ENCODE peak calls at places on chromosomes 3 and 15, in five cellular contexts. U is cardiac muscle cell, W is GM23248, B is posterior vena cava, K is LHCN-M2. C is an unnamed sample.

GRCh38 chr15:31501074-31501473 is 174.4 kb downstream of the KLF13 start:
- DNase-seq in U (no peak), W (no peak), B (no peak), K (no peak), C (no peak)

GRCh38 chr3:187958432-187959003 is 195.4 kb upstream of the LPP start:
- DNase-seq in U (no peak), W (no peak), B (no peak), K (no peak), C (no peak)

GRCh38 chr3:177905173-177905894 is 630.9 kb upstream of the KCNMB2 start:
- DNase-seq in U (peak; percentile 93), W (peak; percentile 76), B (no peak), K (peak; percentile 93), C (no peak)

GRCh38 chr15:71575474-71576045 is 234.8 kb upstream of the NR2E3 start:
- DNase-seq in U (peak; percentile 32), W (peak; percentile 47), B (no peak), K (peak; percentile 19), C (no peak)

GRCh38 chr15:79919090-79919748 is 22.4 kb upstream of the MTHFS start:
- DNase-seq in U (no peak), W (no peak), B (no peak), K (no peak), C (no peak)

GRCh38 chr3:134985841-134986520 is 190.9 kb downstream of the EPHB1 start:
- DNase-seq in U (no peak), W (peak; percentile 48), B (no peak), K (no peak), C (no peak)

GRCh38 chr3:104214937-104215336 is 1151.8 kb upstream of the ALCAM start:
- DNase-seq in U (no peak), W (no peak), B (no peak), K (no peak), C (no peak)

GRCh38 chr3:197028711-197029510 is 706 bp downstream of the MELTF start:
- DNase-seq in U (peak; percentile 25), W (peak; percentile 41), B (no peak), K (no peak), C (peak; percentile 75)

GRCh38 chr3:108406661-108407206 is 103.7 kb downstream of the MYH15 start:
- DNase-seq in U (peak; percentile 82), W (peak; percentile 68), B (no peak), K (peak; percentile 74), C (no peak)

GRCh38 chr3:137647179-137647578 is 116.9 kb upstream of the SOX14 start:
- DNase-seq in U (no peak), W (no peak), B (no peak), K (no peak), C (no peak)

GRCh38 chr3:12143949-12144504 is 14.7 kb downstream of the TIMP4 start:
- DNase-seq in U (peak; percentile 96), W (peak; percentile 80), B (peak; percentile 85), K (peak; percentile 90), C (no peak)

GRCh38 chr15:77533986-77534385 is 98.7 kb downstream of the LINGO1 start:
- DNase-seq in U (no peak), W (no peak), B (peak; percentile 26), K (no peak), C (no peak)

C was measured in cardiac septum.